ENCODE peak calls at places on chromosomes 4 and X, in five cellular contexts. One of them, this sample, is unnamed.

GRCh38 chr4:144562019-144562740 is 83.8 kb upstream of the HHIP start:
- DNase-seq in AG04450: no peak
- DNase-seq in A549: no peak
- DNase-seq in IMR-90: no peak
- DNase-seq in left kidney: peak
- DNase-seq in this sample: no peak

GRCh38 chr4:87121332-87122065 is 98.9 kb downstream of the KLHL8 start:
- DNase-seq in AG04450: no peak
- DNase-seq in A549: no peak
- DNase-seq in IMR-90: peak
- DNase-seq in left kidney: no peak
- DNase-seq in this sample: no peak

GRCh38 chrX:102849396-102849795 is 87.7 kb upstream of the RAB40AL start:
- DNase-seq in AG04450: no peak
- DNase-seq in A549: no peak
- DNase-seq in IMR-90: no peak
- DNase-seq in left kidney: peak
- DNase-seq in this sample: no peak

GRCh38 chrX:138914751-138915150 is 203.2 kb upstream of the FGF13 start:
- DNase-seq in AG04450: no peak
- DNase-seq in A549: no peak
- DNase-seq in IMR-90: no peak
- DNase-seq in left kidney: no peak
- DNase-seq in this sample: no peak

GRCh38 chr4:38280323-38280706 is 320.1 kb downstream of the PTTG2 start:
- DNase-seq in AG04450: no peak
- DNase-seq in A549: no peak
- DNase-seq in IMR-90: no peak
- DNase-seq in left kidney: no peak
- DNase-seq in this sample: no peak

GRCh38 chrX:136752796-136753195 is 27.9 kb downstream of the ARHGEF6 start:
- DNase-seq in AG04450: no peak
- DNase-seq in A549: no peak
- DNase-seq in IMR-90: peak
- DNase-seq in left kidney: peak
- DNase-seq in this sample: no peak

GRCh38 chr4:121199742-121200561 is 35.8 kb upstream of the TNIP3 start:
- DNase-seq in AG04450: no peak
- DNase-seq in A549: no peak
- DNase-seq in IMR-90: no peak
- DNase-seq in left kidney: no peak
- DNase-seq in this sample: peak

GRCh38 chr4:147336252-147336651 is 144.6 kb upstream of the EDNRA start:
- DNase-seq in AG04450: no peak
- DNase-seq in A549: no peak
- DNase-seq in IMR-90: no peak
- DNase-seq in left kidney: no peak
- DNase-seq in this sample: no peak

GRCh38 chr4:81620442-81620841 is 148.7 kb upstream of the RASGEF1B start:
- DNase-seq in AG04450: no peak
- DNase-seq in A549: no peak
- DNase-seq in IMR-90: no peak
- DNase-seq in left kidney: no peak
- DNase-seq in this sample: no peak

GRCh38 chr4:110876866-110877265 is 254.0 kb upstream of the PITX2 start:
- DNase-seq in AG04450: no peak
- DNase-seq in A549: no peak
- DNase-seq in IMR-90: no peak
- DNase-seq in left kidney: no peak
- DNase-seq in this sample: no peak

GRCh38 chr4:75254745-75255144 is 259.5 kb downstream of the RCHY1 start:
- DNase-seq in AG04450: no peak
- DNase-seq in A549: no peak
- DNase-seq in IMR-90: no peak
- DNase-seq in left kidney: no peak
- DNase-seq in this sample: no peak

GRCh38 chr4:40587826-40588225 is 41.8 kb downstream of the RBM47 start:
- DNase-seq in AG04450: no peak
- DNase-seq in A549: no peak
- DNase-seq in IMR-90: peak
- DNase-seq in left kidney: no peak
- DNase-seq in this sample: no peak